ENCODE peak calls at places on chromosomes 7 and 10, in nine cellular contexts. One of them, this sample, is unnamed.

GRCh38 chr7:114799522-114800133 is 122.3 kb upstream of the MDFIC start:
- DNase-seq in RWPE1: no peak
- DNase-seq in germinal center: no peak
- DNase-seq in gastrocnemius medialis: no peak
- DNase-seq in mesenchymal stem cell: no peak
- DNase-seq in NCI-H1105: no peak
- DNase-seq in SK-N-DZ: no peak
- DNase-seq in activated naive CD8-positive, alpha-beta T cell treated with anti-CD3 and anti-CD28 coated beads, Interleukin-2, amount 50 U/mL, for 24 hours: no peak
- DNase-seq in retina: no peak
- DNase-seq in this sample: no peak

GRCh38 chr7:44079221-44080021 is 2.9 kb downstream of the POLM start:
- DNase-seq in RWPE1: no peak
- DNase-seq in germinal center: no peak
- DNase-seq in gastrocnemius medialis: no peak
- DNase-seq in mesenchymal stem cell: no peak
- DNase-seq in NCI-H1105: no peak
- DNase-seq in SK-N-DZ: no peak
- DNase-seq in activated naive CD8-positive, alpha-beta T cell treated with anti-CD3 and anti-CD28 coated beads, Interleukin-2, amount 50 U/mL, for 24 hours: no peak
- DNase-seq in retina: no peak
- DNase-seq in this sample: no peak

GRCh38 chr7:43467406-43467805 is 115.5 kb upstream of the STK17A start:
- DNase-seq in RWPE1: no peak
- DNase-seq in germinal center: no peak
- DNase-seq in gastrocnemius medialis: no peak
- DNase-seq in mesenchymal stem cell: no peak
- DNase-seq in NCI-H1105: no peak
- DNase-seq in SK-N-DZ: no peak
- DNase-seq in activated naive CD8-positive, alpha-beta T cell treated with anti-CD3 and anti-CD28 coated beads, Interleukin-2, amount 50 U/mL, for 24 hours: no peak
- DNase-seq in retina: no peak
- DNase-seq in this sample: no peak

GRCh38 chr10:85926986-85927385 is 439.6 kb downstream of the GRID1 start:
- DNase-seq in RWPE1: no peak
- DNase-seq in germinal center: no peak
- DNase-seq in gastrocnemius medialis: no peak
- DNase-seq in mesenchymal stem cell: no peak
- DNase-seq in NCI-H1105: no peak
- DNase-seq in SK-N-DZ: no peak
- DNase-seq in activated naive CD8-positive, alpha-beta T cell treated with anti-CD3 and anti-CD28 coated beads, Interleukin-2, amount 50 U/mL, for 24 hours: no peak
- DNase-seq in retina: no peak
- DNase-seq in this sample: no peak

GRCh38 chr10:121684276-121684675 is 86.0 kb upstream of the FGFR2 start:
- DNase-seq in RWPE1: no peak
- DNase-seq in germinal center: no peak
- DNase-seq in gastrocnemius medialis: no peak
- DNase-seq in mesenchymal stem cell: no peak
- DNase-seq in NCI-H1105: no peak
- DNase-seq in SK-N-DZ: no peak
- DNase-seq in activated naive CD8-positive, alpha-beta T cell treated with anti-CD3 and anti-CD28 coated beads, Interleukin-2, amount 50 U/mL, for 24 hours: no peak
- DNase-seq in retina: no peak
- DNase-seq in this sample: no peak

GRCh38 chr7:2521952-2522591 is 2.5 kb downstream of the LFNG start:
- DNase-seq in RWPE1: no peak
- DNase-seq in germinal center: no peak
- DNase-seq in gastrocnemius medialis: no peak
- DNase-seq in mesenchymal stem cell: peak
- DNase-seq in NCI-H1105: no peak
- DNase-seq in SK-N-DZ: no peak
- DNase-seq in activated naive CD8-positive, alpha-beta T cell treated with anti-CD3 and anti-CD28 coated beads, Interleukin-2, amount 50 U/mL, for 24 hours: peak
- DNase-seq in retina: no peak
- DNase-seq in this sample: no peak

GRCh38 chr10:107095125-107095524 is 69.4 kb downstream of the SORCS1 start:
- DNase-seq in RWPE1: no peak
- DNase-seq in germinal center: no peak
- DNase-seq in gastrocnemius medialis: no peak
- DNase-seq in mesenchymal stem cell: no peak
- DNase-seq in NCI-H1105: no peak
- DNase-seq in SK-N-DZ: no peak
- DNase-seq in activated naive CD8-positive, alpha-beta T cell treated with anti-CD3 and anti-CD28 coated beads, Interleukin-2, amount 50 U/mL, for 24 hours: no peak
- DNase-seq in retina: no peak
- DNase-seq in this sample: no peak

GRCh38 chr10:132806126-132807061 is 20.4 kb upstream of the NKX6-2 start:
- DNase-seq in RWPE1: no peak
- DNase-seq in germinal center: no peak
- DNase-seq in gastrocnemius medialis: no peak
- DNase-seq in mesenchymal stem cell: no peak
- DNase-seq in NCI-H1105: no peak
- DNase-seq in SK-N-DZ: no peak
- DNase-seq in activated naive CD8-positive, alpha-beta T cell treated with anti-CD3 and anti-CD28 coated beads, Interleukin-2, amount 50 U/mL, for 24 hours: no peak
- DNase-seq in retina: no peak
- DNase-seq in this sample: no peak

GRCh38 chr10:102853944-102854694 is at the start of gene BORCS7:
- DNase-seq in RWPE1: peak
- DNase-seq in germinal center: peak
- DNase-seq in gastrocnemius medialis: peak
- DNase-seq in mesenchymal stem cell: peak
- DNase-seq in NCI-H1105: peak
- DNase-seq in SK-N-DZ: peak
- DNase-seq in activated naive CD8-positive, alpha-beta T cell treated with anti-CD3 and anti-CD28 coated beads, Interleukin-2, amount 50 U/mL, for 24 hours: peak
- DNase-seq in retina: peak
- DNase-seq in this sample: peak